ENCODE peak calls at places on chromosomes 3 and 15, in six cellular contexts. S, K, V, U, C and R are unnamed samples.

GRCh38 chr3:69145688-69146087 is 23.3 kb upstream of the LMOD3 start:
- DNase-seq in C (no peak), U (no peak), V (no peak), S (no peak), K (no peak), R (no peak)

GRCh38 chr3:173255555-173255954 is 114.5 kb upstream of the SPATA16 start:
- DNase-seq in S (no peak), V (no peak), U (no peak), C (no peak), K (no peak), R (no peak)

GRCh38 chr3:57815034-57815433 is 58.9 kb downstream of the SLMAP start:
- DNase-seq in U (no peak), S (peak; percentile 22), C (no peak), K (no peak), V (no peak), R (peak; percentile 54)

GRCh38 chr3:136624894-136625815 is 127.0 kb downstream of the STAG1 start:
- DNase-seq in U (peak; percentile 41), C (no peak), S (no peak), V (peak; percentile 3), K (no peak), R (no peak)

GRCh38 chr15:31327674-31328424 is 1.2 kb downstream of the KLF13 start:
- DNase-seq in S (peak; percentile 88), U (no peak), V (no peak), K (peak; percentile 44), C (peak; percentile 94), R (no peak)

GRCh38 chr15:101159936-101160770 is 91.7 kb downstream of the CHSY1 start:
- DNase-seq in C (no peak), S (no peak), U (no peak), K (no peak), V (no peak), R (no peak)

GRCh38 chr3:179093807-179094206 is 22.2 kb upstream of the ZMAT3 start:
- DNase-seq in V (no peak), U (no peak), C (no peak), S (no peak), K (peak; percentile 33), R (no peak)

GRCh38 chr3:150251654-150252053 is 156.4 kb upstream of the TSC22D2 start:
- DNase-seq in V (no peak), K (peak; percentile 86), S (no peak), U (no peak), C (no peak), R (no peak)

GRCh38 chr3:40597441-40597840 is 72.7 kb downstream of the ZNF621 start:
- DNase-seq in K (peak; percentile 49), U (no peak), C (no peak), V (no peak), S (no peak), R (no peak)

GRCh38 chr3:134018406-134018805 is 11.3 kb downstream of the SLCO2A1 start:
- DNase-seq in U (no peak), K (no peak), C (no peak), S (no peak), V (no peak), R (no peak)

GRCh38 chr3:62882676-62883228 is 7.5 kb upstream of the CADPS start:
- DNase-seq in C (no peak), K (no peak), V (no peak), S (no peak), U (no peak), R (no peak)

GRCh38 chr3:143814358-143814968 is 33.8 kb downstream of the SLC9A9 start:
- DNase-seq in V (no peak), C (no peak), U (no peak), S (no peak), K (no peak), R (no peak)

GRCh38 chr3:33006571-33007286 is 55.3 kb downstream of the CCR4 start:
- DNase-seq in C (no peak), U (no peak), K (no peak), S (no peak), V (no peak), R (peak; percentile 56)

GRCh38 chr15:99963096-99963825 is 230.0 kb upstream of the LYSMD4 start:
- DNase-seq in U (no peak), V (no peak), S (no peak), K (no peak), C (peak; percentile 78), R (no peak)

GRCh38 chr3:45664558-45664957 is 24.6 kb upstream of the SACM1L start:
- DNase-seq in C (no peak), V (no peak), S (peak; percentile 74), K (no peak), U (no peak), R (peak; percentile 43)

GRCh38 chr15:70791248-70791647 is 27.9 kb upstream of the UACA start:
- DNase-seq in U (no peak), S (no peak), K (no peak), C (peak; percentile 70), V (no peak), R (no peak)

GRCh38 chr3:39278616-39278935 is 1.3 kb downstream of the CX3CR1 start:
- DNase-seq in K (no peak), C (no peak), V (no peak), S (no peak), U (no peak), R (no peak)

GRCh38 chr3:195032955-195033354 is 238.0 kb downstream of the XXYLT1 start:
- DNase-seq in U (no peak), C (no peak), V (no peak), K (no peak), S (no peak), R (no peak)

GRCh38 chr15:39153718-39154117 is 427.2 kb upstream of the THBS1 start:
- DNase-seq in U (no peak), V (no peak), C (no peak), K (no peak), S (no peak), R (no peak)

GRCh38 chr3:162525052-162525451 is 1028.4 kb downstream of the OTOL1 start:
- DNase-seq in C (no peak), V (no peak), S (no peak), U (no peak), K (peak; percentile 87), R (no peak)

GRCh38 chr3:174229916-174230315 is 629.2 kb upstream of the NAALADL2 start:
- DNase-seq in C (no peak), V (no peak), S (no peak), K (no peak), U (no peak), R (no peak)

GRCh38 chr3:129558076-129558771 is 15.2 kb downstream of the H1-8 start:
- DNase-seq in S (peak; percentile 43), K (peak; percentile 24), U (no peak), C (no peak), V (no peak), R (no peak)

GRCh38 chr15:88745075-88745474 is 58.2 kb upstream of the ACAN start:
- DNase-seq in S (no peak), K (no peak), V (no peak), C (no peak), U (no peak), R (no peak)
- H3K4me3 ChIP-seq in S (no peak overlapping the region), K (no peak overlapping the region), V (no peak overlapping the region), C (no peak overlapping the region), U (no peak overlapping the region), R (no peak overlapping the region)

GRCh38 chr3:66803206-66803605 is 194.9 kb upstream of the KBTBD8 start:
- DNase-seq in S (no peak), U (no peak), K (no peak), C (no peak), V (no peak), R (no peak)

GRCh38 chr3:66796343-66796742 is 201.8 kb upstream of the KBTBD8 start:
- DNase-seq in U (no peak), K (no peak), V (no peak), C (no peak), S (no peak), R (no peak)

GRCh38 chr3:66800941-66801545 is 197.1 kb upstream of the KBTBD8 start:
- DNase-seq in S (no peak), C (no peak), U (no peak), K (peak; percentile 34), V (no peak), R (no peak)

GRCh38 chr3:66795365-66795764 is 202.7 kb upstream of the KBTBD8 start:
- DNase-seq in S (no peak), U (no peak), V (no peak), K (peak; percentile 83), C (no peak), R (no peak)

DNA sequence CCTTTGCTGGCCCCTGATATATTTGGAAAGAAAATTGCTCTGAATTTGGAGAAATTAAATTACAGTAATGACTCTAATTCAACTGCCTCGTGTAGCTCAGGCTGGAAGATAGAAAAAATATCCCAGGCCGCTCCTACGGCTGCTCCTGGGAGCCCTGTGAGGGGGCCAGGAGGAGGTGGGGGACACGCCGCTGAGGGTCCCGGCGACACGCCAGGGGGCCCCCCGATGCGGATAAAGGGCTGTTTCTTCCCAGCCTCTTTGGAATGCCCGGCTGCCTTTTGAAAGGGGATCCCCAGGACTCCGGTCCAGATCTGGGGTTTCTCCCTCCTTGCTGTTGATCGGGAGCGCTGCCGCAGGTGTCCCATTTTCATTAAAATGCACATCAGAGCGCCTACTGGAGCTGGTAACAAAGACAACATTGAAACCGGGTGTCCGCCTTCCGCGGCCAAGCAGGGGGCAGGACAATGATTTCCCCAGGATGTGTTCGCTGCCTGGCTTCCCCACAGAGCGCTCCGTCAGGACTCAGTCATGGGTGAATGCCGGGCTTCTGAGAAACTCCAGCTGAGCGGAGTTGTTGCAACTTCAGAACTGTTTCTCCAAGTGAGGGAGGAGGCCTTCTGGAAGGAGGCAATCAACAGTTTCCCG is 200.1 kb upstream of the KBTBD8 start:
- DNase-seq in U (no peak), C (no peak), K (peak; percentile 86), V (peak; percentile 32), S (no peak), R (no peak)
- H3K4me3 ChIP-seq in U (no peak overlapping the region), C (no peak overlapping the region), K (peak overlapping the region; percentile 30), V (peak overlapping the region; percentile 16), S (no peak overlapping the region), R (no peak overlapping the region)

DNA sequence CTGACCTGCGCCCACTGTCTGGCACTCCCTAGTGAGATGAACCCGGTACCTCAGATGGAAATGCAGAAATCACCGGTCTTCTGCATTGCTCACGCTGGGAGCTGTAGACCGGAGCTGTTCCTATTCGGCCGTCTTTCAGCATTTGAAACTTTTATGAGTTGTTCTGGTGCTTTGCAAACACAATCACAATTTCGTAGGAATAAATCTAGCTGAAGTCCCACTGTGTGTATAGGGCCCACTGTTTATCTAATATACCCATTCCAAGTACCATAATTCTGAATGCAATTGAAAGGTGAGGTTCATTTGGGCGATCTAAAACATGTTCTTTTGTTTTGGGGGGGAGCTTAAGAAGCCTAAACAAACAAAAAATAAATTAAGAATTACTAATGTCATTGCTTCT is 572.1 kb downstream of the FGF12 start:
- DNase-seq in S (no peak), V (no peak), K (no peak), C (no peak), U (no peak), R (no peak)
- H3K4me3 ChIP-seq in S (no peak overlapping the region), V (no peak overlapping the region), K (peak overlapping the region; percentile 13), C (no peak overlapping the region), U (peak overlapping the region; percentile 57), R (peak overlapping the region; percentile 15)

GRCh38 chr15:69393831-69394491 is 20.2 kb upstream of the KIF23 start:
- DNase-seq in U (no peak), K (no peak), V (no peak), C (no peak), S (no peak), R (no peak)

GRCh38 chr15:69395460-69395859 is 18.7 kb upstream of the KIF23 start:
- DNase-seq in K (no peak), V (no peak), C (no peak), U (no peak), S (no peak), R (no peak)

GRCh38 chr15:69395991-69396390 is 18.2 kb upstream of the KIF23 start:
- DNase-seq in V (no peak), K (no peak), S (no peak), C (no peak), U (no peak), R (no peak)

GRCh38 chr15:69392352-69392751 is 21.8 kb upstream of the KIF23 start:
- DNase-seq in C (no peak), U (no peak), S (no peak), V (no peak), K (no peak), R (no peak)

GRCh38 chr15:69394556-69395282 is 19.4 kb upstream of the KIF23 start:
- DNase-seq in K (peak; percentile 64), U (no peak), V (peak; percentile 77), S (peak; percentile 62), C (peak; percentile 96), R (peak; percentile 41)
- H3K4me3 ChIP-seq in K (no peak overlapping the region), U (no peak overlapping the region), V (no peak overlapping the region), S (no peak overlapping the region), C (no peak overlapping the region), R (no peak overlapping the region)